ENCODE peak calls at places on chromosome 17, in nine cellular contexts. F, Z, H, P, C, S, Y, Q and I are unnamed samples.

GRCh38 chr17:39756376-39757079 is 18.8 kb downstream of the GRB7 start:
- DNase-seq in F (no peak), P (no peak), S (no peak), H (no peak), Z (no peak), Q (no peak), C (no peak), Y (no peak), I (no peak)

GRCh38 chr17:76385892-76386786 is 1.7 kb downstream of the SPHK1 start:
- DNase-seq in C (peak), Z (peak), F (no peak), Y (peak), P (peak), S (peak), Q (peak), H (peak), I (peak)

GRCh38 chr17:40560592-40561293 is 4.5 kb downstream of the CCR7 start:
- DNase-seq in H (no peak), P (peak), Y (peak), S (no peak), Z (peak), F (no peak), Q (peak), C (peak), I (peak)

GRCh38 chr17:58813712-58814111 is 58.1 kb downstream of the PPM1E start:
- DNase-seq in S (no peak), F (no peak), Q (no peak), Z (no peak), H (no peak), P (no peak), Y (no peak), C (no peak), I (no peak)

GRCh38 chr17:63433746-63434591 is 12.1 kb downstream of the CYB561 start:
- DNase-seq in H (no peak), F (peak), C (no peak), Z (no peak), S (no peak), Q (no peak), P (no peak), Y (no peak), I (no peak)

GRCh38 chr17:29592850-29593545 is at the start of gene ANKRD13B:
- DNase-seq in F (no peak), Y (peak), H (peak), C (peak), Q (no peak), S (peak), Z (no peak), P (no peak), I (no peak)

GRCh38 chr17:73973881-73974409 is 229.5 kb upstream of the RPL38 start:
- DNase-seq in S (no peak), H (peak), C (no peak), F (no peak), Q (no peak), P (no peak), Z (no peak), Y (no peak), I (no peak)

GRCh38 chr17:2237960-2238359 is 65.6 kb downstream of the SMG6 start:
- DNase-seq in F (no peak), Q (no peak), H (no peak), C (no peak), Y (no peak), P (no peak), S (no peak), Z (no peak), I (no peak)

GRCh38 chr17:75843577-75844529 is at the start of gene UNC13D:
- DNase-seq in H (no peak), S (no peak), F (no peak), Z (peak), P (peak), Y (peak), C (peak), Q (peak), I (peak)

GRCh38 chr17:10029129-10029528 is 124.1 kb upstream of the RCVRN start:
- DNase-seq in Q (no peak), Z (no peak), Y (no peak), C (no peak), P (no peak), S (no peak), H (no peak), F (no peak), I (no peak)

GRCh38 chr17:1120596-1121441 is 59.0 kb downstream of the ABR start:
- DNase-seq in C (no peak), Z (no peak), H (no peak), Y (no peak), S (peak), P (no peak), F (no peak), Q (no peak), I (no peak)

GRCh38 chr17:57541472-57542394 is 203.4 kb downstream of the CCDC182 start:
- DNase-seq in Z (no peak), Q (no peak), C (no peak), F (no peak), P (no peak), H (no peak), Y (no peak), S (no peak), I (no peak)

GRCh38 chr17:42617956-42618431 is 8.5 kb downstream of the TUBG1 start:
- DNase-seq in Y (peak), Z (no peak), H (no peak), F (no peak), C (no peak), S (no peak), Q (no peak), P (no peak), I (no peak)

GRCh38 chr17:679491-679890 is 35.1 kb downstream of the VPS53 start:
- DNase-seq in S (no peak), Q (no peak), P (no peak), Z (no peak), C (no peak), Y (no peak), F (no peak), H (no peak), I (no peak)

GRCh38 chr17:1986783-1987451 is 38.2 kb downstream of the RTN4RL1 start:
- DNase-seq in S (no peak), H (no peak), P (no peak), Z (no peak), Y (no peak), C (no peak), Q (no peak), F (no peak), I (no peak)

GRCh38 chr17:48127371-48128051 is 19.9 kb downstream of the SNX11 start:
- DNase-seq in S (no peak), C (no peak), Q (no peak), P (no peak), Y (no peak), F (peak), Z (no peak), H (no peak), I (no peak)

GRCh38 chr17:7014261-7014994 is 2.0 kb downstream of the RNASEK start:
- DNase-seq in F (peak), S (peak), H (peak), Q (peak), Y (peak), P (peak), C (peak), Z (peak), I (peak)

GRCh38 chr17:29514792-29515191 is 52.0 kb downstream of the ABHD15 start:
- DNase-seq in Y (no peak), Z (no peak), S (no peak), H (no peak), Q (no peak), P (no peak), C (no peak), F (no peak), I (no peak)

GRCh38 chr17:82177761-82178498 is 34.7 kb downstream of the CCDC57 start:
- DNase-seq in Q (no peak), H (no peak), F (no peak), Y (no peak), Z (no peak), C (no peak), P (no peak), S (no peak), I (no peak)

GRCh38 chr17:66647391-66647983 is 187.4 kb upstream of the CACNG5 start:
- DNase-seq in F (no peak), Y (no peak), P (no peak), H (no peak), Q (no peak), S (no peak), C (no peak), Z (no peak), I (no peak)

GRCh38 chr17:79220715-79221291 is 146.2 kb downstream of the ENGASE start:
- DNase-seq in Q (no peak), Y (no peak), H (no peak), F (no peak), C (no peak), P (no peak), Z (no peak), S (peak), I (no peak)

GRCh38 chr17:67079481-67079880 is 35.1 kb downstream of the CACNG1 start:
- DNase-seq in Y (no peak), Q (no peak), F (no peak), S (no peak), Z (no peak), P (no peak), H (no peak), C (no peak), I (no peak)

GRCh38 chr17:30345089-30345433 is 11.2 kb upstream of the TMIGD1 start:
- DNase-seq in C (no peak), Y (no peak), P (no peak), H (no peak), F (no peak), Z (no peak), Q (no peak), S (no peak), I (no peak)

GRCh38 chr17:7014995-7015586 is 2.7 kb downstream of the RNASEK start:
- DNase-seq in Z (peak), C (peak), F (no peak), S (peak), Q (peak), P (no peak), H (no peak), Y (peak), I (peak)

GRCh38 chr17:7883781-7884386 is 4.7 kb upstream of the CHD3 start:
- DNase-seq in Z (peak), P (no peak), F (no peak), C (no peak), H (peak), Q (peak), S (no peak), Y (peak), I (peak)

GRCh38 chr17:53655591-53655990 is 167.1 kb upstream of the KIF2B start:
- DNase-seq in Y (no peak), H (no peak), S (no peak), C (no peak), F (no peak), Z (no peak), P (no peak), Q (no peak), I (no peak)